ENCODE peak calls at places on chromosome 3, in ten cellular contexts. X is transverse colon; G is nephron progenitor cell; S is fibroblast of the conjunctiva; L is HTR-8/SVneo; D is AML-193; Y is stimulated activated CD8-positive, alpha-beta memory T cell treated with anti-CD3 and anti-CD28 coated beads, Interleukin-12 subunit alpha, Interleukin-12 subunit beta, amount 100 ng/mL, for 4 hours; Z is HCT116; T is activated CD4-positive, alpha-beta T cell treated with anti-CD3 and anti-CD28 coated beads, Interleukin-2, amount 50 U/mL, for 4 hours; O is PC-3. J is an unnamed sample.

GRCh38 chr3:39515681-39516441 is 48.4 kb downstream of the MOBP start:
- DNase-seq in X (no peak), G (no peak), S (no peak), L (no peak), D (no peak), Y (no peak), Z (no peak), T (no peak), O (no peak), J (no peak)

GRCh38 chr3:109356442-109357155 is 19.3 kb upstream of the DPPA4 start:
- DNase-seq in X (no peak), G (no peak), S (no peak), L (no peak), D (no peak), Y (no peak), Z (no peak), T (no peak), O (no peak), J (no peak)

GRCh38 chr3:184168363-184169120 is 6.1 kb upstream of the AP2M1 start:
- DNase-seq in X (no peak), G (no peak), S (no peak), L (peak), D (no peak), Y (no peak), Z (no peak), T (no peak), O (peak), J (peak)

GRCh38 chr3:99872633-99873254 is 55.1 kb downstream of the CMSS1 start:
- DNase-seq in X (no peak), G (no peak), S (no peak), L (no peak), D (no peak), Y (no peak), Z (no peak), T (no peak), O (no peak), J (no peak)

GRCh38 chr3:146164951-146165350 is 4.0 kb upstream of the PLOD2 start:
- DNase-seq in X (peak), G (no peak), S (no peak), L (no peak), D (no peak), Y (no peak), Z (no peak), T (no peak), O (no peak), J (no peak)

GRCh38 chr3:184241447-184242296 is 7.1 kb downstream of the ALG3 start:
- DNase-seq in X (peak), G (peak), S (no peak), L (no peak), D (no peak), Y (no peak), Z (no peak), T (no peak), O (no peak), J (no peak)

GRCh38 chr3:46516521-46516920 is 18.7 kb downstream of the RTP3 start:
- DNase-seq in X (no peak), G (no peak), S (no peak), L (no peak), D (no peak), Y (no peak), Z (no peak), T (no peak), O (no peak), J (no peak)

GRCh38 chr3:192684151-192684550 is 43.2 kb downstream of the FGF12 start:
- DNase-seq in X (no peak), G (no peak), S (no peak), L (no peak), D (no peak), Y (no peak), Z (no peak), T (no peak), O (no peak), J (no peak)

GRCh38 chr3:142359367-142359766 is 88.5 kb downstream of the XRN1 start:
- DNase-seq in X (no peak), G (no peak), S (no peak), L (no peak), D (no peak), Y (no peak), Z (no peak), T (no peak), O (no peak), J (no peak)

GRCh38 chr3:13263770-13264467 is 156.2 kb downstream of the NUP210 start:
- DNase-seq in X (no peak), G (no peak), S (no peak), L (no peak), D (no peak), Y (no peak), Z (no peak), T (no peak), O (no peak), J (no peak)

GRCh38 chr3:52896613-52897012 is 735 bp downstream of the STIMATE start:
- DNase-seq in X (no peak), G (no peak), S (no peak), L (no peak), D (no peak), Y (no peak), Z (no peak), T (no peak), O (peak), J (no peak)

GRCh38 chr3:106617276-106617675 is 748.5 kb upstream of the CBLB start:
- DNase-seq in X (no peak), G (no peak), S (no peak), L (no peak), D (no peak), Y (no peak), Z (no peak), T (no peak), O (peak), J (peak)

GRCh38 chr3:175082631-175083030 is 223.5 kb downstream of the NAALADL2 start:
- DNase-seq in X (no peak), G (no peak), S (no peak), L (no peak), D (no peak), Y (no peak), Z (no peak), T (no peak), O (no peak), J (no peak)